ENCODE peak calls at places on chromosomes 12 and 14, in nine cellular contexts. W, D, B, V, E, P, M, X and A are unnamed samples.

GRCh38 chr14:106848330-106849121 is 1322.1 kb downstream of the TMEM121 start:
- DNase-seq in W (no peak), D (no peak), B (no peak), V (no peak), E (no peak), P (no peak), M (no peak), X (no peak), A (no peak)

GRCh38 chr12:132766380-132767085 is 4.9 kb upstream of the ANKLE2 start:
- DNase-seq in W (no peak), D (no peak), B (no peak), V (peak; percentile 66), E (no peak), P (no peak), M (no peak), X (no peak), A (no peak)

GRCh38 chr14:35406811-35407630 is 2.5 kb upstream of the NFKBIA start:
- DNase-seq in W (no peak), D (no peak), B (peak; percentile 35), V (peak; percentile 80), E (peak; percentile 64), P (no peak), M (no peak), X (peak; percentile 87), A (no peak)

GRCh38 chr14:61557854-61558253 is 137.5 kb upstream of the HIF1A start:
- DNase-seq in W (no peak), D (no peak), B (no peak), V (no peak), E (no peak), P (no peak), M (no peak), X (no peak), A (no peak)

GRCh38 chr14:90660865-90661570 is 155.2 kb downstream of the TTC7B start:
- DNase-seq in W (no peak), D (no peak), B (no peak), V (no peak), E (no peak), P (no peak), M (peak; percentile 91), X (peak; percentile 75), A (no peak)

GRCh38 chr12:103880299-103881142 is 39.5 kb upstream of the NT5DC3 start:
- DNase-seq in W (no peak), D (no peak), B (no peak), V (no peak), E (no peak), P (no peak), M (no peak), X (no peak), A (no peak)

GRCh38 chr12:8508912-8509841 is 4.1 kb upstream of the CLEC4D start:
- DNase-seq in W (no peak), D (no peak), B (no peak), V (no peak), E (no peak), P (no peak), M (no peak), X (no peak), A (no peak)

GRCh38 chr12:113611652-113612051 is 140.0 kb upstream of the LHX5 start:
- DNase-seq in W (no peak), D (no peak), B (no peak), V (no peak), E (no peak), P (no peak), M (no peak), X (no peak), A (no peak)

GRCh38 chr12:56931474-56931978 is 2.7 kb downstream of the SDR9C7 start:
- DNase-seq in W (no peak), D (no peak), B (peak; percentile 84), V (peak; percentile 89), E (peak; percentile 84), P (no peak), M (no peak), X (no peak), A (no peak)